ENCODE peak calls at places on chromosome 2, in five cellular contexts. Y is AG10803, W is right cardiac atrium, I is cardiac fibroblast, E is breast epithelium. C is an unnamed sample.

GRCh38 chr2:58904091-58904490 is 663.0 kb upstream of the FANCL start:
- DNase-seq in Y (no peak), W (no peak), I (no peak), E (no peak), C (no peak)

GRCh38 chr2:230262246-230262645 is 36.7 kb downstream of the SP140 start:
- DNase-seq in Y (no peak), W (no peak), I (no peak), E (no peak), C (no peak)

GRCh38 chr2:121363632-121364420 is 78.8 kb upstream of the TFCP2L1 start:
- DNase-seq in Y (peak), W (no peak), I (peak), E (no peak), C (no peak)

GRCh38 chr2:104028066-104028465 is 825.8 kb upstream of the POU3F3 start:
- DNase-seq in Y (no peak), W (no peak), I (no peak), E (no peak), C (no peak)

GRCh38 chr2:216316743-216317142 is 55.5 kb downstream of the MARCHF4 start:
- DNase-seq in Y (peak), W (no peak), I (peak), E (no peak), C (no peak)

GRCh38 chr2:234444888-234445287 is 52.0 kb downstream of the ARL4C start:
- DNase-seq in Y (peak), W (no peak), I (peak), E (no peak), C (no peak)

GRCh38 chr2:196331143-196331542 is 159.8 kb upstream of the STK17B start:
- DNase-seq in Y (peak), W (no peak), I (peak), E (no peak), C (no peak)

GRCh38 chr2:232126301-232127085 is 165.0 kb downstream of the DIS3L2 start:
- DNase-seq in Y (no peak), W (no peak), I (no peak), E (no peak), C (no peak)

GRCh38 chr2:150663143-150663542 is 175.7 kb upstream of the RND3 start:
- DNase-seq in Y (peak), W (no peak), I (peak), E (no peak), C (no peak)

GRCh38 chr2:133657591-133657990 is 89.3 kb upstream of the NCKAP5 start:
- DNase-seq in Y (no peak), W (no peak), I (peak), E (no peak), C (no peak)

GRCh38 chr2:190460533-190460932 is 52.4 kb downstream of the MFSD6 start:
- DNase-seq in Y (no peak), W (no peak), I (no peak), E (no peak), C (no peak)

GRCh38 chr2:129330504-129330903 is 649.0 kb upstream of the RAB6C start:
- DNase-seq in Y (no peak), W (no peak), I (no peak), E (no peak), C (no peak)

GRCh38 chr2:48127612-48128191 is 221.4 kb upstream of the FBXO11 start:
- DNase-seq in Y (no peak), W (no peak), I (peak), E (no peak), C (no peak)
- H3K4me3 ChIP-seq in Y (no peak), W (no peak), I (no peak), E (no peak), C (no peak)

DNA sequence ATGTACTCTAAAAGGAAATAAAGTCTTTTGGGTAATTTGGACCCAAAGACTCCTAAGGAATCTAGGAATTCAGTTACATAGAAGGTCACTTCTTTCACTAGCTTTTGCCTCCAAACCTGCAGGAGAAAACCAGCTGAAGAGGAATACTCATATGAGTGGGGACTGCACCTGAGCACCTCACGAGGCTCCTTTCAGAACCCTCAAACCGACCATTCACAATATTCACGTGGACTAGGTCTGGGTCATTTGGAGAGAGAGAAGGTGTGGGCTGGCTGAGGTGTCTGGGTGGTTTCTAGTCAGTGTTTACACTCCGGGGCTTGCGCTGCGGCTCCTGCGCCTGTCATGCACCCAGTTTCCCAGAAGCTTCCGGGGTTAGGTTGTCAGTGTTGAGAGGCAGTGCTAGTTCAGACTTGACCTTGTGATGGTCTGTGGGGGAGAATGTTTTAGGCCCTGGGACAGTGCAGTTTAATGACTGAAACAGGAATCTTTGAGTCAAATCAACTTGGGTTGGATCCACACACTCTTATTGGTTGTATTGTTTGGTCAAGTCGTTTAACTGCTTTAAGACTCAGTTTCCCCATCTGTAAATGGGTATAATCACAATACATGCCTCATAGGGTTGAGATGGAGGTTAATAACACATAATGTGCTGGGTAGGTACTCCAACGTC is 78.4 kb downstream of the LIMS1 start:
- DNase-seq in Y (no peak), W (no peak), I (no peak), E (no peak), C (no peak)
- H3K4me3 ChIP-seq in Y (no peak), W (no peak), I (no peak), E (no peak), C (no peak)

GRCh38 chr2:236552586-236552985 is 17.0 kb upstream of the ACKR3 start:
- DNase-seq in Y (no peak), W (peak), I (no peak), E (no peak), C (no peak)

GRCh38 chr2:236551843-236552542 is 17.6 kb upstream of the ACKR3 start:
- DNase-seq in Y (no peak), W (no peak), I (no peak), E (no peak), C (no peak)

GRCh38 chr2:236549165-236549564 is 20.5 kb upstream of the ACKR3 start:
- DNase-seq in Y (no peak), W (no peak), I (no peak), E (no peak), C (no peak)

GRCh38 chr2:236550298-236550697 is 19.3 kb upstream of the ACKR3 start:
- DNase-seq in Y (no peak), W (no peak), I (no peak), E (no peak), C (no peak)

DNA sequence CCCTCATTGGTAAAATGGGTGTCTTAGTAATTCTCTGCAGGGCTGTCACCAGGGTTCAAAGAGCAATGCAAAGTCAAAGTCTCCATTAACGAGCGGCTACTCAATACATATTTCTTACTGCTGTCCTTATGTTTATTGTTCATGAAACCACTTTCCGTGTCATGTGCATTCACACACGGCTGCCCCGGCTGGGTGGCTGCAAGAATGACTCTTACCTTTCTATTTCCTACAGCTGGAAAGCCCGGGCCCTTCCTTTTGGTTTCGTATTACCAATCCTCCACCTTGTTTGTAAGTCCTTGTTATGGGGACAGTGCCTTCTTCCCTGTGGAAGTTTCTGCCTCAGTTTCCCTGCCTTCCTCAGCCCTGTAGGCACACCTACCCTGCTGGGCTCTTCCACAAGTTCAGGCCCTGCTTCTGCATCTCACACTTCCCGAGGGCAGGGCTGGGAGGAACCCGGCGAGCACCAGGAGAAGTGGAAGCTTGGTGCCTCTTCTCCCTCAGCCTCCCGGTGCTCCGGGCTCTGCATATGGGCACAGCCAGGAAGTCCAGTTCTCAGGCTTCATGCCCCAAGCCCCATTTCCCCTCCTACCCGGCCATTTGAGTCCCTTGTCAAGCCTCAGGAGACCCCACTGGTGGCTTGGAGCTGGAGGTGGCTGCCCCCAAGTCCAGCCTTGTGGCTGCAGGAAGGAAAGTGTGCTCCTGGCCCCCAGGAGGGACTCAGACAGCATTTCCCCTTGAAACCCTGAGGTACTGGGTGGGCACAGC is 18.7 kb upstream of the ACKR3 start:
- DNase-seq in Y (no peak), W (no peak), I (no peak), E (no peak), C (no peak)
- H3K4me3 ChIP-seq in Y (no peak), W (no peak), I (no peak), E (no peak), C (no peak)

GRCh38 chr2:207334309-207334630 is 168.5 kb upstream of the KLF7 start:
- DNase-seq in Y (no peak), W (no peak), I (no peak), E (no peak), C (no peak)
- H3K4me3 ChIP-seq in Y (peak), W (peak), I (peak), E (peak), C (no peak)

GRCh38 chr2:20153131-20153851 is 71.6 kb downstream of the SDC1 start:
- DNase-seq in Y (no peak), W (no peak), I (no peak), E (no peak), C (no peak)

GRCh38 chr2:20156051-20156730 is 68.7 kb downstream of the SDC1 start:
- DNase-seq in Y (no peak), W (no peak), I (no peak), E (no peak), C (no peak)

GRCh38 chr2:20159411-20159810 is 65.5 kb downstream of the SDC1 start:
- DNase-seq in Y (no peak), W (no peak), I (no peak), E (no peak), C (no peak)

GRCh38 chr2:20157606-20157970 is 67.3 kb downstream of the SDC1 start:
- DNase-seq in Y (peak), W (no peak), I (no peak), E (no peak), C (no peak)

GRCh38 chr2:20156826-20157605 is 67.9 kb downstream of the SDC1 start:
- DNase-seq in Y (no peak), W (no peak), I (no peak), E (no peak), C (no peak)
- H3K4me3 ChIP-seq in Y (no peak), W (no peak), I (no peak), E (no peak), C (peak)

GRCh38 chr2:161708350-161708974 is 84.2 kb downstream of the SLC4A10 start:
- DNase-seq in Y (no peak), W (no peak), I (no peak), E (no peak), C (no peak)
- H3K4me3 ChIP-seq in Y (no peak), W (no peak), I (no peak), E (no peak), C (no peak)

GRCh38 chr2:44205169-44205568 is 36.5 kb downstream of the PPM1B start:
- DNase-seq in Y (peak), W (no peak), I (peak), E (no peak), C (no peak)

GRCh38 chr2:44211183-44211582 is 42.5 kb downstream of the PPM1B start:
- DNase-seq in Y (no peak), W (no peak), I (no peak), E (no peak), C (no peak)

GRCh38 chr2:44212301-44212700 is 43.6 kb downstream of the PPM1B start:
- DNase-seq in Y (no peak), W (no peak), I (no peak), E (no peak), C (no peak)

GRCh38 chr2:44207102-44207501 is 38.4 kb downstream of the PPM1B start:
- DNase-seq in Y (no peak), W (no peak), I (no peak), E (no peak), C (no peak)

DNA sequence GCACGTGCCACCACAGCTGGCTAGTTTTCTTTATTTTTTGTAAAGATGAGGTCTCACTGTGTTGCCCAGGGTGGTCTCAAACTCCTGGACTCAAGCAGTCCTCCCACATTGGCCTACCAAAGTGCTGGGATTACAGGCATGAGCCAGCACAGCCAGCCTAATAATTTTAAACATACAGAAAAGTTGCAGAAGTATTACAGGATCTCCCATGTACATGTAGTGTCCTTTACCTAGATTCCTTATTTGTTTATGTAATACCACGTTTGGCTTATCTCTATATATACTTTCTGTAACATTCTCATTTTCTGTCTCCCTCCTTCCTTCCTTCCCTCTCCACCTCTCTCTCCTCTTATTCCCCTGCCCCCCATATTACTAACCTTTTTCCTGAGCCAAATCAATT is 41.7 kb downstream of the PPM1B start:
- DNase-seq in Y (no peak), W (no peak), I (no peak), E (no peak), C (no peak)
- H3K4me3 ChIP-seq in Y (no peak), W (no peak), I (no peak), E (no peak), C (no peak)